ENCODE peak calls at places on chromosomes 11 and 22, in eight cellular contexts. One of them, this sample, is unnamed.

GRCh38 chr11:79940165-79940564 is 499.3 kb upstream of the TENM4 start:
- DNase-seq in AG09309: no peak
- DNase-seq in cardiac muscle cell: no peak
- DNase-seq in endodermal cell: peak; percentile 70
- DNase-seq in fibroblast of lung: peak; percentile 5
- DNase-seq in H9: peak; percentile 42
- DNase-seq in psoas muscle: no peak
- DNase-seq in AG04449: no peak
- DNase-seq in this sample: no peak

GRCh38 chr22:42964994-42965699 is 49.8 kb downstream of the PACSIN2 start:
- DNase-seq in AG09309: no peak
- DNase-seq in cardiac muscle cell: no peak
- DNase-seq in endodermal cell: peak; percentile 78
- DNase-seq in fibroblast of lung: no peak
- DNase-seq in H9: peak; percentile 54
- DNase-seq in psoas muscle: no peak
- DNase-seq in AG04449: no peak
- DNase-seq in this sample: no peak

GRCh38 chr11:15926071-15926470 is 430.3 kb downstream of the SOX6 start:
- DNase-seq in AG09309: no peak
- DNase-seq in cardiac muscle cell: no peak
- DNase-seq in endodermal cell: no peak
- DNase-seq in fibroblast of lung: no peak
- DNase-seq in H9: no peak
- DNase-seq in psoas muscle: no peak
- DNase-seq in AG04449: no peak
- DNase-seq in this sample: no peak

GRCh38 chr22:28817919-28818859 is 17.8 kb upstream of the XBP1 start:
- DNase-seq in AG09309: no peak
- DNase-seq in cardiac muscle cell: peak; percentile 73
- DNase-seq in endodermal cell: no peak
- DNase-seq in fibroblast of lung: no peak
- DNase-seq in H9: no peak
- DNase-seq in psoas muscle: no peak
- DNase-seq in AG04449: no peak
- DNase-seq in this sample: no peak

GRCh38 chr11:107563702-107564101 is 1.8 kb downstream of the ALKBH8 start:
- DNase-seq in AG09309: no peak
- DNase-seq in cardiac muscle cell: peak; percentile 51
- DNase-seq in endodermal cell: peak; percentile 54
- DNase-seq in fibroblast of lung: peak; percentile 62
- DNase-seq in H9: no peak
- DNase-seq in psoas muscle: no peak
- DNase-seq in AG04449: no peak
- DNase-seq in this sample: no peak

GRCh38 chr11:128210148-128210940 is 377.0 kb downstream of the ETS1 start:
- DNase-seq in AG09309: peak; percentile 98
- DNase-seq in cardiac muscle cell: no peak
- DNase-seq in endodermal cell: peak; percentile 68
- DNase-seq in fibroblast of lung: peak; percentile 98
- DNase-seq in H9: peak; percentile 53
- DNase-seq in psoas muscle: no peak
- DNase-seq in AG04449: peak; percentile 93
- DNase-seq in this sample: no peak

GRCh38 chr11:126426126-126426525 is 70.6 kb downstream of the ST3GAL4 start:
- DNase-seq in AG09309: no peak
- DNase-seq in cardiac muscle cell: no peak
- DNase-seq in endodermal cell: no peak
- DNase-seq in fibroblast of lung: no peak
- DNase-seq in H9: no peak
- DNase-seq in psoas muscle: no peak
- DNase-seq in AG04449: no peak
- DNase-seq in this sample: no peak

GRCh38 chr22:49509016-49509415 is 318.7 kb downstream of the BRD1 start:
- DNase-seq in AG09309: no peak
- DNase-seq in cardiac muscle cell: no peak
- DNase-seq in endodermal cell: peak; percentile 13
- DNase-seq in fibroblast of lung: no peak
- DNase-seq in H9: no peak
- DNase-seq in psoas muscle: no peak
- DNase-seq in AG04449: no peak
- DNase-seq in this sample: no peak

GRCh38 chr11:131663403-131664200 is 293.2 kb downstream of the NTM start:
- DNase-seq in AG09309: no peak
- DNase-seq in cardiac muscle cell: no peak
- DNase-seq in endodermal cell: peak; percentile 40
- DNase-seq in fibroblast of lung: no peak
- DNase-seq in H9: no peak
- DNase-seq in psoas muscle: no peak
- DNase-seq in AG04449: no peak
- DNase-seq in this sample: no peak

GRCh38 chr22:24247011-24247507 is 2.2 kb upstream of the GGT5 start:
- DNase-seq in AG09309: no peak
- DNase-seq in cardiac muscle cell: no peak
- DNase-seq in endodermal cell: no peak
- DNase-seq in fibroblast of lung: no peak
- DNase-seq in H9: no peak
- DNase-seq in psoas muscle: no peak
- DNase-seq in AG04449: no peak
- DNase-seq in this sample: no peak

GRCh38 chr22:24244144-24244787 is 616 bp downstream of the GGT5 start:
- DNase-seq in AG09309: no peak
- DNase-seq in cardiac muscle cell: no peak
- DNase-seq in endodermal cell: no peak
- DNase-seq in fibroblast of lung: peak; percentile 61
- DNase-seq in H9: no peak
- DNase-seq in psoas muscle: peak; percentile 61
- DNase-seq in AG04449: no peak
- DNase-seq in this sample: no peak

GRCh38 chr22:24247564-24248344 is 2.9 kb upstream of the GGT5 start:
- DNase-seq in AG09309: peak; percentile 91
- DNase-seq in cardiac muscle cell: peak; percentile 87
- DNase-seq in endodermal cell: peak; percentile 96
- DNase-seq in fibroblast of lung: peak; percentile 93
- DNase-seq in H9: peak; percentile 91
- DNase-seq in psoas muscle: peak; percentile 95
- DNase-seq in AG04449: peak; percentile 83
- DNase-seq in this sample: peak; percentile 95
- TF ChIP-seq CTCF in AG09309: peak; percentile 96
- TF ChIP-seq CTCF in cardiac muscle cell: peak; percentile 84
- TF ChIP-seq CTCF in endodermal cell: peak; percentile 88
- TF ChIP-seq CTCF in fibroblast of lung: peak; percentile 84
- TF ChIP-seq CTCF in H9: peak; percentile 86
- TF ChIP-seq CTCF in psoas muscle: peak; percentile 73
- TF ChIP-seq CTCF in AG04449: peak; percentile 96
- TF ChIP-seq CTCF in this sample: peak; percentile 85

GRCh38 chr11:61769169-61769920 is 16.9 kb downstream of the MYRF start:
- DNase-seq in AG09309: no peak
- DNase-seq in cardiac muscle cell: peak; percentile 71
- DNase-seq in endodermal cell: no peak
- DNase-seq in fibroblast of lung: peak; percentile 50
- DNase-seq in H9: no peak
- DNase-seq in psoas muscle: no peak
- DNase-seq in AG04449: no peak
- DNase-seq in this sample: no peak
- TF ChIP-seq CTCF in AG09309: peak; percentile 13
- TF ChIP-seq CTCF in cardiac muscle cell: peak; percentile 56
- TF ChIP-seq CTCF in endodermal cell: peak; percentile 72
- TF ChIP-seq CTCF in fibroblast of lung: peak; percentile 38
- TF ChIP-seq CTCF in H9: peak; percentile 60
- TF ChIP-seq CTCF in psoas muscle: no peak
- TF ChIP-seq CTCF in AG04449: peak; percentile 48
- TF ChIP-seq CTCF in this sample: no peak

GRCh38 chr22:32824531-32825315 is 23.2 kb downstream of the TIMP3 start:
- DNase-seq in AG09309: no peak
- DNase-seq in cardiac muscle cell: no peak
- DNase-seq in endodermal cell: no peak
- DNase-seq in fibroblast of lung: no peak
- DNase-seq in H9: no peak
- DNase-seq in psoas muscle: no peak
- DNase-seq in AG04449: no peak
- DNase-seq in this sample: no peak

GRCh38 chr22:32820131-32820882 is 18.8 kb downstream of the TIMP3 start:
- DNase-seq in AG09309: no peak
- DNase-seq in cardiac muscle cell: no peak
- DNase-seq in endodermal cell: no peak
- DNase-seq in fibroblast of lung: peak; percentile 23
- DNase-seq in H9: no peak
- DNase-seq in psoas muscle: no peak
- DNase-seq in AG04449: no peak
- DNase-seq in this sample: no peak

GRCh38 chr22:32822188-32822877 is 20.8 kb downstream of the TIMP3 start:
- DNase-seq in AG09309: no peak
- DNase-seq in cardiac muscle cell: no peak
- DNase-seq in endodermal cell: no peak
- DNase-seq in fibroblast of lung: no peak
- DNase-seq in H9: no peak
- DNase-seq in psoas muscle: no peak
- DNase-seq in AG04449: no peak
- DNase-seq in this sample: no peak

GRCh38 chr22:32826537-32826936 is 25.0 kb downstream of the TIMP3 start:
- DNase-seq in AG09309: no peak
- DNase-seq in cardiac muscle cell: no peak
- DNase-seq in endodermal cell: no peak
- DNase-seq in fibroblast of lung: no peak
- DNase-seq in H9: no peak
- DNase-seq in psoas muscle: no peak
- DNase-seq in AG04449: no peak
- DNase-seq in this sample: no peak

DNA sequence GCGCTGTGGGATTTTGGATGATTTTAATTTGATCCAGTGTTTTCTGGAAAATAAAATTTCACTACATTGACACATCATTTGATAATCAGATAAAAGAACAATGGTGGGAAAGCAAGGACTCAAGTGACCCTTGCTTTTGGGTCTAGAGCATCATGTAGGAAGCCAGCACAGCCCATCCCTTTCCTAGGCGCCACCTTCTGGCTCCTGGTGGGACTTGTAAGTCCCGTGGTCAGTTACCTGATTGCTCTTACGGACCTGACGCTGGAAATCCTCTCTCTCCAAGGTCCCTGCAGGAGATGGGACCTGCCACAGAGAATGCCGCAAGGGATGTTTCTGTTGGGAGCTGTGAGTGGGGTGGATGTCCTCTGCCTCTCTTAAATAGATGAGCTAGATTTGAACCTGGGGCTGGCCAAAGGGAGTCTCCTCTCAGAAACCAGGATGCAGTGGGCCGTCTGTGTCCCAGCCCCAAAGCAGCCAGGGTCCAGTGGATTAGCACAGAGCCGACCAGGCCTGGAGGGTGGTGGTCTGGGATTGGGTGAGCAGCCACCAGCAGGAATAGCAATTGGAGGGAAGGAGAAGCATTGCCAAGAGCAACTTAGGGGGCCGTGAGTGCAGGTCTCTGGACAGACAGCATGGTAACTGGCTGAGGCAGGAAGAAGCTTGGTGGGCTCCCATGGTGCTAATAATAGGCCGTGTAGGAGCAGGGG is 21.7 kb downstream of the TIMP3 start:
- DNase-seq in AG09309: no peak
- DNase-seq in cardiac muscle cell: peak; percentile 66
- DNase-seq in endodermal cell: peak; percentile 92
- DNase-seq in fibroblast of lung: peak; percentile 48
- DNase-seq in H9: peak; percentile 75
- DNase-seq in psoas muscle: no peak
- DNase-seq in AG04449: no peak
- DNase-seq in this sample: no peak
- TF ChIP-seq CTCF in AG09309: peak; percentile 57
- TF ChIP-seq CTCF in cardiac muscle cell: peak; percentile 61
- TF ChIP-seq CTCF in endodermal cell: peak; percentile 86
- TF ChIP-seq CTCF in fibroblast of lung: peak; percentile 49
- TF ChIP-seq CTCF in H9: peak; percentile 79
- TF ChIP-seq CTCF in psoas muscle: peak; percentile 25
- TF ChIP-seq CTCF in AG04449: peak; percentile 45
- TF ChIP-seq CTCF in this sample: peak; percentile 49

GRCh38 chr22:24706732-24707476 is 67.6 kb downstream of the PIWIL3 start:
- DNase-seq in AG09309: no peak
- DNase-seq in cardiac muscle cell: no peak
- DNase-seq in endodermal cell: no peak
- DNase-seq in fibroblast of lung: no peak
- DNase-seq in H9: no peak
- DNase-seq in psoas muscle: no peak
- DNase-seq in AG04449: no peak
- DNase-seq in this sample: no peak
- TF ChIP-seq CTCF in AG09309: no peak
- TF ChIP-seq CTCF in cardiac muscle cell: no peak
- TF ChIP-seq CTCF in endodermal cell: no peak
- TF ChIP-seq CTCF in fibroblast of lung: no peak
- TF ChIP-seq CTCF in H9: no peak
- TF ChIP-seq CTCF in psoas muscle: no peak
- TF ChIP-seq CTCF in AG04449: no peak
- TF ChIP-seq CTCF in this sample: no peak

GRCh38 chr22:38155703-38156102 is 25.9 kb downstream of the PLA2G6 start:
- DNase-seq in AG09309: no peak
- DNase-seq in cardiac muscle cell: no peak
- DNase-seq in endodermal cell: no peak
- DNase-seq in fibroblast of lung: no peak
- DNase-seq in H9: no peak
- DNase-seq in psoas muscle: no peak
- DNase-seq in AG04449: no peak
- DNase-seq in this sample: no peak
- TF ChIP-seq CTCF in AG09309: no peak
- TF ChIP-seq CTCF in cardiac muscle cell: no peak
- TF ChIP-seq CTCF in endodermal cell: no peak
- TF ChIP-seq CTCF in fibroblast of lung: no peak
- TF ChIP-seq CTCF in H9: no peak
- TF ChIP-seq CTCF in psoas muscle: no peak
- TF ChIP-seq CTCF in AG04449: no peak
- TF ChIP-seq CTCF in this sample: no peak

DNA sequence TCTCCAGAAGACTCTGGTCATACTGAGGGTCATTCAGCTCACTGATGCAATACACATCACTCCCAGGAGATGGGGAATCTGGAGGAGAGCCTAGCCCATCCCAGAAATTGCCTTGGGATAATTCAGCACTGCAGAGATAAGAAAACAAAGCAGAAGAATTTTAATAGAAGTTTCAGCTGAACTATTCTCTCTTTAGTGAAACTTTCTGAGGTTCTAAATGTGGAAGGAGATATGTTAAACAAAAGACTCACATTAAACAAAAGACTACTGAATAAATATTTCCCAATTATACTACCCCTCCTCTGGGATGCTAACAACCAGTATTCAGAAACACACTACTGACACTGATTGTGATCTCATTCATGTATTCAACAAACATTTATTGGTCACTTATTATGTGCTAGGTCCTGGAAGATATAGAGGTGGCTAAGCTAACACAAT is 47.8 kb downstream of the C2CD3 start:
- DNase-seq in AG09309: no peak
- DNase-seq in cardiac muscle cell: no peak
- DNase-seq in endodermal cell: no peak
- DNase-seq in fibroblast of lung: peak; percentile 37
- DNase-seq in H9: no peak
- DNase-seq in psoas muscle: no peak
- DNase-seq in AG04449: no peak
- DNase-seq in this sample: no peak
- TF ChIP-seq CTCF in AG09309: peak; percentile 35
- TF ChIP-seq CTCF in cardiac muscle cell: no peak
- TF ChIP-seq CTCF in endodermal cell: no peak
- TF ChIP-seq CTCF in fibroblast of lung: no peak
- TF ChIP-seq CTCF in H9: no peak
- TF ChIP-seq CTCF in psoas muscle: no peak
- TF ChIP-seq CTCF in AG04449: peak; percentile 15
- TF ChIP-seq CTCF in this sample: peak; percentile 12

This sample was measured in osteocyte.